ENCODE peak calls at places on chromosome 2, in eight cellular contexts. J is psoas muscle, E is GM23248, U is fibroblast of mammary gland, V is mesenchymal stem cell, R is IMR-90, W is right lobe of liver, S is fibroblast of pulmonary artery. C is an unnamed sample.
A peak's percentile ranks its signal among the peaks of the same experiment; 100 is the strongest.

GRCh38 chr2:84942166-84942565 is 28.8 kb upstream of the KCMF1 start:
- DNase-seq in W (no peak), J (no peak), S (no peak), R (no peak), U (no peak), E (no peak), V (no peak), C (no peak)

GRCh38 chr2:180604077-180604476 is 376.3 kb upstream of the UBE2E3 start:
- DNase-seq in J (no peak), V (peak; percentile 32), W (no peak), R (peak; percentile 15), U (peak; percentile 32), S (peak; percentile 21), E (peak; percentile 19), C (no peak)

GRCh38 chr2:197195591-197195990 is 115.0 kb downstream of the ANKRD44 start:
- DNase-seq in J (no peak), E (no peak), V (no peak), S (no peak), R (no peak), U (no peak), W (no peak), C (no peak)

GRCh38 chr2:78699696-78700095 is 325.8 kb upstream of the REG3G start:
- DNase-seq in V (peak; percentile 50), E (no peak), J (no peak), U (no peak), R (no peak), S (no peak), W (no peak), C (no peak)

GRCh38 chr2:239436669-239437325 is 36.0 kb upstream of the HDAC4 start:
- DNase-seq in S (no peak), W (no peak), J (no peak), R (no peak), V (no peak), E (no peak), U (no peak), C (no peak)

GRCh38 chr2:149383340-149383739 is 53.0 kb downstream of the LYPD6 start:
- DNase-seq in W (no peak), J (no peak), U (peak; percentile 87), V (peak; percentile 80), R (peak; percentile 75), E (peak; percentile 92), S (peak; percentile 8), C (no peak)

GRCh38 chr2:105385703-105386540 is 12.9 kb downstream of the FHL2 start:
- DNase-seq in W (no peak), E (no peak), V (no peak), U (no peak), R (no peak), J (no peak), S (no peak), C (no peak)

GRCh38 chr2:151302879-151303278 is 13.4 kb upstream of the NMI start:
- DNase-seq in R (peak; percentile 90), V (peak; percentile 66), J (no peak), W (no peak), S (peak; percentile 88), U (peak; percentile 82), E (peak; percentile 92), C (no peak)

GRCh38 chr2:186827426-186827825 is 21.5 kb downstream of the ZSWIM2 start:
- DNase-seq in E (peak; percentile 74), R (peak; percentile 75), J (no peak), U (peak; percentile 37), S (no peak), V (no peak), W (no peak), C (no peak)

GRCh38 chr2:8884812-8885211 is 47.4 kb upstream of the KIDINS220 start:
- DNase-seq in J (no peak), V (no peak), W (no peak), E (no peak), R (no peak), U (no peak), S (no peak), C (no peak)

GRCh38 chr2:118224888-118225264 is 136.6 kb downstream of the INSIG2 start:
- DNase-seq in U (no peak), J (no peak), V (no peak), S (no peak), R (no peak), E (no peak), W (no peak), C (no peak)

GRCh38 chr2:118222643-118223486 is 134.6 kb downstream of the INSIG2 start:
- DNase-seq in U (no peak), S (no peak), W (no peak), E (peak; percentile 53), R (no peak), V (peak; percentile 3), J (no peak), C (no peak)

GRCh38 chr2:118223487-118224136 is 135.3 kb downstream of the INSIG2 start:
- DNase-seq in E (peak; percentile 71), J (no peak), W (no peak), V (peak; percentile 2), U (no peak), S (no peak), R (no peak), C (no peak)

GRCh38 chr2:118221952-118222594 is 133.8 kb downstream of the INSIG2 start:
- DNase-seq in R (peak; percentile 76), V (peak; percentile 70), W (no peak), U (peak; percentile 82), J (no peak), S (peak; percentile 83), E (peak; percentile 92), C (peak; percentile 51)

GRCh38 chr2:118224144-118224887 is 136.0 kb downstream of the INSIG2 start:
- DNase-seq in V (peak; percentile 18), W (peak; percentile 40), E (peak; percentile 74), U (no peak), S (no peak), R (no peak), J (peak; percentile 26), C (no peak)
- H3K4me3 ChIP-seq in V (peak overlapping the region; percentile 34), W (peak overlapping the region; percentile 36), E (peak overlapping the region; percentile 78), U (peak overlapping the region; percentile 37), S (peak overlapping the region; percentile 40), R (peak overlapping the region; percentile 26), J (peak overlapping the region; percentile 69), C (no peak overlapping the region)

GRCh38 chr2:27218614-27219013 is 1.4 kb downstream of the CAD start:
- DNase-seq in E (no peak), J (no peak), W (no peak), U (no peak), R (no peak), S (no peak), V (no peak), C (no peak)
- H3K4me3 ChIP-seq in E (peak overlapping the region; percentile 81), J (no peak overlapping the region), W (no peak overlapping the region), U (peak overlapping the region; percentile 88), R (no peak overlapping the region), S (no peak overlapping the region), V (no peak overlapping the region), C (no peak overlapping the region)

GRCh38 chr2:48713647-48714046 is 41.9 kb downstream of the LHCGR start:
- DNase-seq in S (no peak), R (peak; percentile 48), V (peak; percentile 57), W (no peak), J (no peak), U (no peak), E (no peak), C (no peak)
- H3K4me3 ChIP-seq in S (no peak overlapping the region), R (no peak overlapping the region), V (no peak overlapping the region), W (no peak overlapping the region), J (no peak overlapping the region), U (no peak overlapping the region), E (no peak overlapping the region), C (no peak overlapping the region)

DNA sequence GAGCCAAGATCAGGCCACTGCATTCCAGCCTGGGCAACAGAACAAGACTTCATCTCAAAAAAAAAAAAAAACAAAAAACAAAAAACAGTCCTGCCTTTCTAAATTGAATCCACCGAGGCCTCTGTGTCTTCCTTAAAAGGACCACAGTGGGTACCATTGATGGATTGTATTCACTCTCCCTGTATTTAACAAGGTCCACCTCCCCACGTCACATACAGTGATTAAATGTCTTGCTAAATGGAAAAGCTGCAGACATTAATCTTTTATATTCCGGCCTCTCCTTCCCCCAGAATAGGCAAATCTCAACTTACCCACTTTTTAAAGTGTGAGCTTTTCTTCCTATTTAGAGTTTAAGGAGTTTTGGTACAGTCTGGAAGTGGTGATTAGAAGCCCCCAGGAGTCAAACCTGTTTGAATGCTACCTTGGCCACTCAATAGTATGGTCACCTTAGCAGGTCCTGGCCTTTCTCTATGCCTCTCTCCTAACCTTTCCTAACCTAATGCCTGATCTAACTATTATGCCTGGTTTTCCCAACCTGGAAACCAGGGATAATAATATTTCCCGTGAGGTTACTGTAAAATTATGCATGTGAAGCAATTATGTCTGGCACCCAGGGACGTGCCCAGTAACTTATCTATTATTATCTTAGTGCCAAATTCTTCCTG is 3.3 kb downstream of the NFE2L2 start:
- DNase-seq in W (no peak), E (peak; percentile 48), R (no peak), J (no peak), U (no peak), S (no peak), V (peak; percentile 36), C (no peak)
- H3K4me3 ChIP-seq in W (peak overlapping the region; percentile 72), E (peak overlapping the region; percentile 94), R (peak overlapping the region; percentile 69), J (peak overlapping the region; percentile 86), U (peak overlapping the region; percentile 69), S (peak overlapping the region; percentile 80), V (no peak overlapping the region), C (no peak overlapping the region)

GRCh38 chr2:18684202-18685040 is 95.1 kb upstream of the NT5C1B start:
- DNase-seq in V (peak; percentile 68), W (no peak), J (no peak), S (no peak), U (peak; percentile 18), E (peak; percentile 10), R (peak; percentile 66), C (no peak)

DNA sequence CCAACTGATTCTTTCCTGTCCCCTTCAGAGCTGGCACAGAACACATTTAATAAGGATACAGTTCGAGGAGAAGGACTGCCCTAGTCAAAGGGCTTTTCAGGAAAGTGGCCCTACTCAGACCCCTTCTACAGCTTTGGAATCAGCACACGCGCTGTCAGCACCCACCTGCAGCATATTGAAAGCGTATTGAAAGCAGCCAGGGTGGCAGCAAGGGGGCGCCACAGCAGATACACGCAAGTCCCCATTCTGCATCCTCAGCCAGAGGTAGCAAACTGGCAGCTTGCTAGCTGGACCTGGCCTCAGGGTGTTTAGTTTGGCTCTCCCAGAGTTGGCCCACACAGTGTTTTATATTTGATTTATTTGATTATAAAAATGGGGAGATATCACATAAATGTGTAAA is 101.0 kb upstream of the NT5C1B start:
- DNase-seq in S (no peak), R (no peak), U (no peak), J (no peak), E (no peak), V (no peak), W (no peak), C (no peak)
- H3K4me3 ChIP-seq in S (no peak overlapping the region), R (no peak overlapping the region), U (no peak overlapping the region), J (no peak overlapping the region), E (no peak overlapping the region), V (no peak overlapping the region), W (no peak overlapping the region), C (no peak overlapping the region)